ENCODE peak calls at places on chromosomes 1 and 21, in eight cellular contexts. I is AG09319; O is CD4-positive, alpha-beta memory T cell; G is activated CD4-positive, alpha-beta memory T cell treated with anti-CD3 and anti-CD28 coated beads, Interleukin-2, amount 10 ng/mL, durations not matched to agents 7 days and 5 days; Y is ovary; D is MM.1S; T is iPS DF 6.9; V is foreskin fibroblast. Q is an unnamed sample.

GRCh38 chr1:245279346-245279745 is 124.6 kb downstream of the KIF26B start:
- DNase-seq in I (no peak), D (no peak), G (no peak), Y (no peak), O (no peak), T (no peak), V (no peak), Q (no peak)

GRCh38 chr21:21019681-21020080 is 21.5 kb downstream of the NCAM2 start:
- DNase-seq in Y (no peak), T (no peak), D (no peak), I (no peak), V (no peak), G (no peak), O (no peak), Q (no peak)

GRCh38 chr1:19563336-19564097 is 78.2 kb upstream of the CAPZB start:
- DNase-seq in T (no peak), G (no peak), D (no peak), V (peak; percentile 87), Y (peak; percentile 82), I (no peak), O (no peak), Q (no peak)

GRCh38 chr1:223216074-223216473 is 73.0 kb upstream of the TLR5 start:
- DNase-seq in I (no peak), O (no peak), G (no peak), D (no peak), V (no peak), T (no peak), Y (no peak), Q (no peak)

GRCh38 chr1:97906567-97907228 is 14.1 kb downstream of the DPYD start:
- DNase-seq in V (peak; percentile 87), G (no peak), Y (no peak), D (no peak), I (peak; percentile 74), T (no peak), O (no peak), Q (no peak)

GRCh38 chr1:220391426-220391825 is 119.2 kb upstream of the RAB3GAP2 start:
- DNase-seq in D (no peak), T (no peak), V (no peak), I (no peak), G (no peak), O (no peak), Y (no peak), Q (no peak)

GRCh38 chr1:44406761-44407429 is 1.8 kb downstream of the RNF220 start:
- DNase-seq in T (no peak), V (peak; percentile 39), I (no peak), O (no peak), D (no peak), Y (no peak), G (no peak), Q (no peak)

GRCh38 chr1:221759436-221759835 is 17.5 kb upstream of the DUSP10 start:
- DNase-seq in Y (no peak), G (no peak), D (no peak), O (no peak), T (no peak), V (peak; percentile 21), I (no peak), Q (no peak)

GRCh38 chr1:29640428-29640785 is 404.1 kb downstream of the PTPRU start:
- DNase-seq in D (no peak), G (no peak), T (no peak), O (no peak), V (no peak), I (no peak), Y (no peak), Q (no peak)

GRCh38 chr1:156471496-156472490 is 28.8 kb downstream of the MEF2D start:
- DNase-seq in I (no peak), Y (peak; percentile 75), V (no peak), T (no peak), O (no peak), D (no peak), G (no peak), Q (peak; percentile 40)

GRCh38 chr1:15351301-15351700 is 58.4 kb upstream of the EFHD2 start:
- DNase-seq in G (no peak), V (no peak), O (no peak), D (no peak), T (no peak), Y (no peak), I (no peak), Q (no peak)

GRCh38 chr21:45801129-45801735 is 157.7 kb downstream of the PCBP3 start:
- DNase-seq in Y (no peak), O (no peak), T (no peak), G (no peak), D (no peak), V (no peak), I (no peak), Q (no peak)

GRCh38 chr1:68120136-68120791 is 69.8 kb upstream of the DIRAS3 start:
- DNase-seq in G (peak; percentile 24), V (peak; percentile 88), O (peak; percentile 15), I (peak; percentile 66), Y (no peak), D (peak; percentile 76), T (peak; percentile 67), Q (no peak)

GRCh38 chr21:45792682-45793383 is 149.3 kb downstream of the PCBP3 start:
- DNase-seq in Y (no peak), D (no peak), V (no peak), O (no peak), I (no peak), T (no peak), G (no peak), Q (no peak)

GRCh38 chr1:61434276-61434675 is 290.7 kb downstream of the TM2D1 start:
- DNase-seq in G (no peak), T (no peak), Y (no peak), I (no peak), D (no peak), V (no peak), O (no peak), Q (peak; percentile 84)

GRCh38 chr1:217586586-217586985 is 44.3 kb downstream of the GPATCH2 start:
- DNase-seq in T (no peak), D (no peak), G (no peak), V (no peak), I (no peak), O (no peak), Y (no peak), Q (no peak)

GRCh38 chr21:42378418-42378817 is 12.1 kb upstream of the TFF1 start:
- DNase-seq in G (no peak), O (no peak), Y (no peak), D (no peak), I (no peak), V (no peak), T (no peak), Q (no peak)

GRCh38 chr21:17128132-17128531 is 384.7 kb upstream of the CXADR start:
- DNase-seq in D (no peak), G (no peak), Y (no peak), T (no peak), V (no peak), I (no peak), O (no peak), Q (no peak)

GRCh38 chr21:39763282-39763970 is 18.4 kb downstream of the IGSF5 start:
- DNase-seq in O (no peak), V (no peak), G (no peak), Y (peak; percentile 73), I (no peak), T (no peak), D (no peak), Q (no peak)

GRCh38 chr21:38416791-38417190 is 81.5 kb downstream of the ERG start:
- DNase-seq in Y (no peak), T (no peak), I (no peak), G (no peak), V (no peak), O (no peak), D (no peak), Q (no peak)

GRCh38 chr1:34918609-34919561 is 10.6 kb downstream of the DLGAP3 start:
- DNase-seq in D (no peak), G (no peak), Y (no peak), I (no peak), T (no peak), V (no peak), O (no peak), Q (no peak)

GRCh38 chr1:109832935-109833334 is 69.2 kb upstream of the EPS8L3 start:
- DNase-seq in D (no peak), T (peak; percentile 29), G (no peak), Y (no peak), I (no peak), O (no peak), V (no peak), Q (no peak)

Q was measured in epithelial cell of prostate.